ENCODE peak calls at places on chromosomes 5 and 9, in ten cellular contexts. Q, P, C, S, Z, L, B, D, Y and R are unnamed samples.

GRCh38 chr5:169299651-169300467 is 1.1 kb downstream of the SLIT3 start:
- DNase-seq in Y (no peak), Q (no peak), Z (no peak), L (no peak), C (no peak), B (no peak), D (no peak), S (no peak), P (no peak), R (no peak)

GRCh38 chr5:173878224-173878967 is 9.8 kb upstream of the CPEB4 start:
- DNase-seq in P (no peak), D (no peak), C (no peak), Z (no peak), B (no peak), Y (no peak), L (peak; percentile 72), S (peak; percentile 76), Q (peak; percentile 61), R (no peak)

GRCh38 chr5:131671994-131672655 is 37.1 kb upstream of the RAPGEF6 start:
- DNase-seq in Q (peak; percentile 36), L (peak; percentile 10), P (no peak), D (no peak), C (no peak), Y (no peak), S (no peak), B (no peak), Z (no peak), R (no peak)

GRCh38 chr5:159965031-159965837 is 43.7 kb upstream of the TTC1 start:
- DNase-seq in C (peak; percentile 8), L (peak; percentile 43), D (peak; percentile 54), Z (peak; percentile 33), B (no peak), P (peak; percentile 65), S (peak; percentile 50), Y (no peak), Q (peak; percentile 39), R (no peak)

GRCh38 chr5:41219655-41220269 is 6.4 kb upstream of the C6 start:
- DNase-seq in Q (no peak), Z (no peak), S (no peak), P (no peak), Y (no peak), D (no peak), B (no peak), C (no peak), L (no peak), R (no peak)

GRCh38 chr9:85600675-85601263 is 141.0 kb downstream of the AGTPBP1 start:
- DNase-seq in B (no peak), L (no peak), P (no peak), S (no peak), D (no peak), Y (no peak), Q (no peak), Z (no peak), C (no peak), R (no peak)

GRCh38 chr5:120538644-120539043 is 74.5 kb downstream of the PRR16 start:
- DNase-seq in B (no peak), Y (no peak), Q (peak; percentile 4), D (no peak), P (no peak), Z (no peak), S (no peak), L (no peak), C (no peak), R (no peak)

GRCh38 chr9:122370869-122371467 is at the start of gene PTGS1:
- DNase-seq in D (peak; percentile 72), C (peak; percentile 5), S (no peak), Q (peak; percentile 43), Z (no peak), Y (no peak), L (peak; percentile 64), B (no peak), P (peak; percentile 71), R (no peak)

GRCh38 chr5:74631088-74631960 is 9.2 kb downstream of the ENC1 start:
- DNase-seq in Q (no peak), P (no peak), D (no peak), S (no peak), C (no peak), B (no peak), Y (peak; percentile 97), L (peak; percentile 24), Z (no peak), R (no peak)

GRCh38 chr9:121954477-121955175 is 138.5 kb downstream of the TTLL11 start:
- DNase-seq in Z (no peak), S (peak; percentile 82), L (no peak), P (no peak), Q (peak; percentile 15), D (no peak), Y (no peak), B (no peak), C (no peak), R (no peak)

GRCh38 chr9:124511426-124511840 is 4.2 kb upstream of the NR5A1 start:
- DNase-seq in S (no peak), B (no peak), C (no peak), D (no peak), Z (no peak), L (peak; percentile 66), P (no peak), Q (no peak), Y (no peak), R (no peak)

GRCh38 chr5:135242496-135243193 is 156.4 kb downstream of the MACROH2A1 start:
- DNase-seq in P (no peak), Q (peak; percentile 40), Y (no peak), C (no peak), L (no peak), S (peak; percentile 62), D (peak; percentile 24), B (no peak), Z (no peak), R (no peak)

GRCh38 chr9:115615821-115616665 is 498.1 kb upstream of the TNC start:
- DNase-seq in Q (no peak), P (no peak), L (no peak), B (no peak), C (no peak), Y (no peak), D (no peak), Z (no peak), S (no peak), R (no peak)

GRCh38 chr5:35675392-35675791 is 57.7 kb downstream of the SPEF2 start:
- DNase-seq in Z (no peak), Y (no peak), L (no peak), B (no peak), D (no peak), C (no peak), S (no peak), Q (no peak), P (no peak), R (no peak)

GRCh38 chr9:1051286-1052118 is 1.3 kb downstream of the DMRT2 start:
- DNase-seq in C (no peak), Y (no peak), S (no peak), Q (no peak), L (no peak), Z (no peak), P (peak; percentile 64), B (no peak), D (peak; percentile 72), R (no peak)

GRCh38 chr5:105616599-105616998 is 2054.0 kb upstream of the NUDT12 start:
- DNase-seq in Q (no peak), B (no peak), C (no peak), P (no peak), D (no peak), S (no peak), L (no peak), Y (no peak), Z (no peak), R (no peak)

GRCh38 chr9:87549774-87550173 is 52.1 kb downstream of the DAPK1 start:
- DNase-seq in P (no peak), D (no peak), C (no peak), S (no peak), Y (no peak), B (no peak), L (no peak), Z (no peak), Q (no peak), R (no peak)

GRCh38 chr9:127968717-127969383 is 11.9 kb downstream of the EEIG1 start:
- DNase-seq in B (no peak), D (peak; percentile 71), Q (peak; percentile 76), S (peak; percentile 89), Y (no peak), L (no peak), C (no peak), P (no peak), Z (peak; percentile 67), R (no peak)
- H3K4me3 ChIP-seq in B (peak overlapping the region; percentile 20), D (no peak overlapping the region), Q (no peak overlapping the region), S (no peak overlapping the region), Y (no peak overlapping the region), L (no peak overlapping the region), C (no peak overlapping the region), P (no peak overlapping the region), Z (peak overlapping the region; percentile 40), R (no peak overlapping the region)

GRCh38 chr5:141617128-141617527 is 1.7 kb downstream of the DIAPH1 start:
- DNase-seq in Z (no peak), Q (no peak), S (no peak), Y (no peak), B (no peak), D (no peak), L (peak; percentile 76), C (no peak), P (no peak), R (no peak)
- H3K4me1 ChIP-seq in Z (peaks cover 25% of the 10 kb centered on the region), Q (peaks cover 45% of the 10 kb centered on the region), S (peaks cover 13% of the 10 kb centered on the region), Y (peaks cover 3% of the 10 kb centered on the region), B (peaks cover 32% of the 10 kb centered on the region), D (no peaks in the 10 kb centered on the region), L (peaks cover 8% of the 10 kb centered on the region), C (peaks cover 28% of the 10 kb centered on the region), P (peaks cover 30% of the 10 kb centered on the region), R (peaks cover 1% of the 10 kb centered on the region)

GRCh38 chr5:164289526-164289925 is 784.1 kb downstream of the MAT2B start:
- DNase-seq in S (no peak), P (no peak), Z (no peak), Q (no peak), L (no peak), C (no peak), B (no peak), Y (no peak), D (no peak), R (no peak)
- H3K9me3 ChIP-seq in S (no peaks in the 10 kb centered on the region), P (peaks cover 6% of the 10 kb centered on the region), Z (peaks cover 7% of the 10 kb centered on the region), Q (peaks cover 7% of the 10 kb centered on the region), L (no peaks in the 10 kb centered on the region), C (no peaks in the 10 kb centered on the region), B (no peaks in the 10 kb centered on the region), Y (no peaks in the 10 kb centered on the region), D (no peaks in the 10 kb centered on the region), R (no peaks in the 10 kb centered on the region)

GRCh38 chr9:21043841-21044240 is 12.4 kb upstream of the HACD4 start:
- DNase-seq in B (no peak), P (no peak), Y (no peak), S (no peak), L (no peak), C (no peak), Z (no peak), D (no peak), Q (no peak), R (no peak)

GRCh38 chr9:21047315-21047714 is 15.9 kb upstream of the HACD4 start:
- DNase-seq in B (no peak), Q (no peak), L (no peak), S (no peak), C (no peak), Z (no peak), P (no peak), D (no peak), Y (no peak), R (no peak)
- H3K4me3 ChIP-seq in B (no peak overlapping the region), Q (no peak overlapping the region), L (no peak overlapping the region), S (no peak overlapping the region), C (no peak overlapping the region), Z (no peak overlapping the region), P (no peak overlapping the region), D (no peak overlapping the region), Y (no peak overlapping the region), R (no peak overlapping the region)